ENCODE peak calls at places on chromosomes 1 and 21, in four cellular contexts. One of them, this sample, is unnamed.

GRCh38 chr1:181111559-181111958 is 23.1 kb downstream of the IER5 start:
- DNase-seq in GM06990: no peak
- DNase-seq in MG63: peak
- DNase-seq in AG09309: no peak
- DNase-seq in this sample: no peak

GRCh38 chr1:203359010-203359571 is 8.2 kb upstream of the FMOD start:
- DNase-seq in AG09309: no peak
- DNase-seq in GM06990: no peak
- DNase-seq in MG63: peak
- DNase-seq in this sample: no peak

GRCh38 chr1:183630748-183631147 is 4.8 kb downstream of the ARPC5 start:
- DNase-seq in GM06990: no peak
- DNase-seq in AG09309: peak
- DNase-seq in MG63: peak
- DNase-seq in this sample: no peak

GRCh38 chr1:48019714-48020315 is 22.6 kb upstream of the TRABD2B start:
- DNase-seq in AG09309: no peak
- DNase-seq in MG63: peak
- DNase-seq in GM06990: no peak
- DNase-seq in this sample: no peak

GRCh38 chr1:54199765-54200518 is at the start of the genes CYB5RL and MRPL37:
- DNase-seq in GM06990: peak
- DNase-seq in MG63: peak
- DNase-seq in AG09309: peak
- DNase-seq in this sample: peak

GRCh38 chr1:228228601-228229074 is 20.8 kb downstream of the OBSCN start:
- DNase-seq in MG63: peak
- DNase-seq in GM06990: no peak
- DNase-seq in AG09309: peak
- DNase-seq in this sample: peak

GRCh38 chr1:221994939-221995338 is 253.1 kb upstream of the DUSP10 start:
- DNase-seq in MG63: no peak
- DNase-seq in AG09309: peak
- DNase-seq in GM06990: no peak
- DNase-seq in this sample: peak

GRCh38 chr1:66685265-66685664 is 67.0 kb upstream of the DYNLT5 start:
- DNase-seq in GM06990: no peak
- DNase-seq in AG09309: no peak
- DNase-seq in MG63: peak
- DNase-seq in this sample: no peak

GRCh38 chr1:230709619-230710542 is 4.0 kb downstream of the AGT start:
- DNase-seq in GM06990: no peak
- DNase-seq in MG63: no peak
- DNase-seq in AG09309: no peak
- DNase-seq in this sample: no peak

GRCh38 chr1:41713141-41713540 is 205.6 kb downstream of the HIVEP3 start:
- DNase-seq in GM06990: no peak
- DNase-seq in MG63: no peak
- DNase-seq in AG09309: no peak
- DNase-seq in this sample: no peak

GRCh38 chr1:100924212-100924611 is 28.3 kb downstream of the SLC30A7 start:
- DNase-seq in MG63: peak
- DNase-seq in GM06990: no peak
- DNase-seq in AG09309: no peak
- DNase-seq in this sample: peak

GRCh38 chr1:216600730-216601426 is 122.4 kb downstream of the ESRRG start:
- DNase-seq in GM06990: peak
- DNase-seq in MG63: peak
- DNase-seq in AG09309: peak
- DNase-seq in this sample: peak

GRCh38 chr1:32337855-32338636 is 2.0 kb upstream of the MARCKSL1 start:
- DNase-seq in GM06990: peak
- DNase-seq in MG63: no peak
- DNase-seq in AG09309: no peak
- DNase-seq in this sample: no peak

GRCh38 chr1:66383602-66384001 is 150.4 kb upstream of the SGIP1 start:
- DNase-seq in AG09309: no peak
- DNase-seq in GM06990: no peak
- DNase-seq in MG63: no peak
- DNase-seq in this sample: no peak

GRCh38 chr1:17167041-17167782 is 37.7 kb upstream of the PADI1 start:
- DNase-seq in MG63: no peak
- DNase-seq in GM06990: no peak
- DNase-seq in AG09309: no peak
- DNase-seq in this sample: no peak

GRCh38 chr1:182446033-182446669 is 3.8 kb upstream of the RGSL1 start:
- DNase-seq in AG09309: peak
- DNase-seq in GM06990: peak
- DNase-seq in MG63: no peak
- DNase-seq in this sample: peak

GRCh38 chr1:154866257-154866994 is 3.7 kb downstream of the KCNN3 start:
- DNase-seq in GM06990: no peak
- DNase-seq in AG09309: no peak
- DNase-seq in MG63: no peak
- DNase-seq in this sample: no peak

GRCh38 chr1:153553096-153553495 is 4.0 kb upstream of the S100A3 start:
- DNase-seq in GM06990: no peak
- DNase-seq in AG09309: no peak
- DNase-seq in MG63: no peak
- DNase-seq in this sample: no peak

GRCh38 chr1:94048413-94049164 is 72.4 kb downstream of the ABCA4 start:
- DNase-seq in GM06990: no peak
- DNase-seq in AG09309: peak
- DNase-seq in MG63: no peak
- DNase-seq in this sample: peak

GRCh38 chr1:55217226-55217996 is 2.2 kb upstream of the USP24 start:
- DNase-seq in AG09309: no peak
- DNase-seq in MG63: no peak
- DNase-seq in GM06990: no peak
- DNase-seq in this sample: no peak

GRCh38 chr1:13617108-13617507 is 33.5 kb downstream of the PDPN start:
- DNase-seq in AG09309: no peak
- DNase-seq in GM06990: no peak
- DNase-seq in MG63: no peak
- DNase-seq in this sample: no peak

GRCh38 chr1:12019858-12020509 is 686 bp downstream of the MIIP start:
- DNase-seq in GM06990: no peak
- DNase-seq in AG09309: no peak
- DNase-seq in MG63: peak
- DNase-seq in this sample: no peak

GRCh38 chr21:34276711-34277425 is 86.9 kb upstream of the KCNE2 start:
- DNase-seq in MG63: no peak
- DNase-seq in GM06990: peak
- DNase-seq in AG09309: no peak
- DNase-seq in this sample: no peak

GRCh38 chr1:170273556-170274501 is 128.1 kb downstream of the NTMT2 start:
- DNase-seq in MG63: no peak
- DNase-seq in AG09309: peak
- DNase-seq in GM06990: no peak
- DNase-seq in this sample: peak

GRCh38 chr1:54604572-54605370 is 18.6 kb downstream of the FAM151A start:
- DNase-seq in AG09309: no peak
- DNase-seq in GM06990: no peak
- DNase-seq in MG63: no peak
- DNase-seq in this sample: no peak

GRCh38 chr1:189821838-189822237 is 655.8 kb downstream of the BRINP3 start:
- DNase-seq in AG09309: no peak
- DNase-seq in GM06990: no peak
- DNase-seq in MG63: no peak
- DNase-seq in this sample: peak

GRCh38 chr1:17684810-17685209 is 70.3 kb upstream of the ACTL8 start:
- DNase-seq in AG09309: no peak
- DNase-seq in GM06990: no peak
- DNase-seq in MG63: no peak
- DNase-seq in this sample: no peak

GRCh38 chr1:92079441-92079840 is 704 bp upstream of the BTBD8 start:
- DNase-seq in GM06990: no peak
- DNase-seq in AG09309: no peak
- DNase-seq in MG63: no peak
- DNase-seq in this sample: no peak

GRCh38 chr1:174448964-174449363 is 1.2 kb downstream of the GPR52 start:
- DNase-seq in GM06990: no peak
- DNase-seq in MG63: no peak
- DNase-seq in AG09309: no peak
- DNase-seq in this sample: no peak

GRCh38 chr1:85573348-85573747 is 7.2 kb upstream of the CCN1 start:
- DNase-seq in GM06990: no peak
- DNase-seq in MG63: no peak
- DNase-seq in AG09309: no peak
- DNase-seq in this sample: no peak

GRCh38 chr1:71796044-71796443 is 486.3 kb downstream of the NEGR1 start:
- DNase-seq in AG09309: no peak
- DNase-seq in GM06990: no peak
- DNase-seq in MG63: no peak
- DNase-seq in this sample: no peak

GRCh38 chr1:196466656-196467055 is 141.6 kb downstream of the KCNT2 start:
- DNase-seq in GM06990: no peak
- DNase-seq in AG09309: peak
- DNase-seq in MG63: peak
- DNase-seq in this sample: peak

GRCh38 chr1:208044568-208045241 is 133.8 kb upstream of the CD34 start:
- DNase-seq in AG09309: no peak
- DNase-seq in GM06990: no peak
- DNase-seq in MG63: no peak
- DNase-seq in this sample: no peak

GRCh38 chr1:186620951-186621350 is 59.3 kb downstream of the PTGS2 start:
- DNase-seq in GM06990: no peak
- DNase-seq in MG63: peak
- DNase-seq in AG09309: peak
- DNase-seq in this sample: peak

GRCh38 chr1:65420590-65421340 is at the start of the genes LEPR and LEPROT:
- DNase-seq in GM06990: peak
- DNase-seq in AG09309: no peak
- DNase-seq in MG63: no peak
- DNase-seq in this sample: no peak

GRCh38 chr1:175089319-175089718 is 21.7 kb downstream of the TNN start:
- DNase-seq in GM06990: no peak
- DNase-seq in AG09309: no peak
- DNase-seq in MG63: no peak
- DNase-seq in this sample: no peak

GRCh38 chr1:85582687-85583354 is 2.3 kb downstream of the CCN1 start:
- DNase-seq in AG09309: no peak
- DNase-seq in MG63: peak
- DNase-seq in GM06990: no peak
- DNase-seq in this sample: no peak

GRCh38 chr1:167824163-167824794 is 89.7 kb downstream of the ADCY10 start:
- DNase-seq in MG63: no peak
- DNase-seq in AG09309: no peak
- DNase-seq in GM06990: no peak
- DNase-seq in this sample: no peak

GRCh38 chr1:156675715-156676311 is 1.4 kb downstream of the NES start:
- DNase-seq in AG09309: no peak
- DNase-seq in MG63: no peak
- DNase-seq in GM06990: no peak
- DNase-seq in this sample: peak
- H3K4me3 ChIP-seq in AG09309: peak
- H3K4me3 ChIP-seq in MG63: no peak
- H3K4me3 ChIP-seq in GM06990: no peak
- H3K4me3 ChIP-seq in this sample: peak

GRCh38 chr1:195105773-195106172 is 1502.5 kb downstream of the KCNT2 start:
- DNase-seq in GM06990: no peak
- DNase-seq in AG09309: no peak
- DNase-seq in MG63: no peak
- DNase-seq in this sample: no peak
- H3K4me3 ChIP-seq in GM06990: no peak
- H3K4me3 ChIP-seq in AG09309: no peak
- H3K4me3 ChIP-seq in MG63: no peak
- H3K4me3 ChIP-seq in this sample: no peak

GRCh38 chr1:239700667-239701066 is 314.3 kb downstream of the CHRM3 start:
- DNase-seq in GM06990: no peak
- DNase-seq in AG09309: no peak
- DNase-seq in MG63: no peak
- DNase-seq in this sample: no peak
- H3K4me3 ChIP-seq in GM06990: no peak
- H3K4me3 ChIP-seq in AG09309: no peak
- H3K4me3 ChIP-seq in MG63: no peak
- H3K4me3 ChIP-seq in this sample: no peak

GRCh38 chr1:192159034-192159433 is 772 bp downstream of the RGS18 start:
- DNase-seq in MG63: no peak
- DNase-seq in AG09309: no peak
- DNase-seq in GM06990: no peak
- DNase-seq in this sample: no peak
- H3K4me3 ChIP-seq in MG63: no peak
- H3K4me3 ChIP-seq in AG09309: no peak
- H3K4me3 ChIP-seq in GM06990: no peak
- H3K4me3 ChIP-seq in this sample: no peak

GRCh38 chr1:82161651-82162238 is 361.0 kb downstream of the ADGRL2 start:
- DNase-seq in MG63: peak
- DNase-seq in AG09309: no peak
- DNase-seq in GM06990: no peak
- DNase-seq in this sample: no peak
- H3K4me3 ChIP-seq in MG63: no peak
- H3K4me3 ChIP-seq in AG09309: no peak
- H3K4me3 ChIP-seq in GM06990: no peak
- H3K4me3 ChIP-seq in this sample: peak

GRCh38 chr1:23797478-23798448 is 2.8 kb downstream of the GALE start:
- DNase-seq in GM06990: no peak
- DNase-seq in MG63: no peak
- DNase-seq in AG09309: no peak
- DNase-seq in this sample: no peak

GRCh38 chr1:23800396-23801337 is at the start of gene GALE:
- DNase-seq in MG63: peak
- DNase-seq in AG09309: peak
- DNase-seq in GM06990: peak
- DNase-seq in this sample: peak

GRCh38 chr1:23799570-23800395 is 771 bp downstream of the GALE start:
- DNase-seq in AG09309: no peak
- DNase-seq in MG63: peak
- DNase-seq in GM06990: no peak
- DNase-seq in this sample: no peak

GRCh38 chr1:23799255-23799569 is 1.3 kb downstream of the GALE start:
- DNase-seq in AG09309: no peak
- DNase-seq in GM06990: no peak
- DNase-seq in MG63: no peak
- DNase-seq in this sample: no peak

DNA sequence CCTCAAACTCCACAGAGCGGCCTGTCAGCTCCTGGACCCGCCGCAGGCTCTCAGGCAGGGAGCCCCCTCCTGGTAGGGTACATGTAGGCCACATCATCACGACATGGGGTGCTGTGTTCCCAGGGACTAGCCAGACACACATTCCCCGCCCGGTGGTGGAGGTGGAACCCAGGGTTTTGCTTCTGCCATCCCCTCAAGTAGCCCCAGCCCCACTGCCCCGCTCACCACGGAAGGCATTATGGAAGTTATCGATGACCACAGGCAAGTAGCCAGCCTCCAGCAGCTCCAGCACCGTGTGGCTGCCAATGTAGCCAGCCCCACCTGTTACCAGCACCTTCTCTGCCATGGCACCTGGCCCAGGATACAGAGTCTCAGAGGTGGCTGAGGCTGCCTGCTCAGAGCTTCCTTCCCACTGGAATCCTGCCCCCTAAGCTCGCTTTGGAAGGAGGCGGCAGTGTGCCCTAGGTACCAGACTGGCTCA is 1.9 kb downstream of the GALE start:
- DNase-seq in GM06990: no peak
- DNase-seq in AG09309: no peak
- DNase-seq in MG63: no peak
- DNase-seq in this sample: no peak
- H3K4me3 ChIP-seq in GM06990: no peak
- H3K4me3 ChIP-seq in AG09309: no peak
- H3K4me3 ChIP-seq in MG63: no peak
- H3K4me3 ChIP-seq in this sample: no peak

GRCh38 chr1:190957565-190957964 is 479.9 kb upstream of the BRINP3 start:
- DNase-seq in AG09309: no peak
- DNase-seq in MG63: no peak
- DNase-seq in GM06990: no peak
- DNase-seq in this sample: no peak
- H3K4me3 ChIP-seq in AG09309: no peak
- H3K4me3 ChIP-seq in MG63: no peak
- H3K4me3 ChIP-seq in GM06990: no peak
- H3K4me3 ChIP-seq in this sample: no peak